ENCODE peak calls at places on chromosomes 1 and 21, in five cellular contexts. L, C, U, Z and W are unnamed samples.

GRCh38 chr1:155910621-155911121 is 478 bp downstream of the RIT1 start:
- DNase-seq in L (no peak), C (peak; percentile 42), U (no peak), Z (peak; percentile 69), W (no peak)

GRCh38 chr21:27001526-27001925 is 34.6 kb upstream of the ADAMTS5 start:
- DNase-seq in L (no peak), C (no peak), U (no peak), Z (no peak), W (no peak)

GRCh38 chr21:42317826-42318746 is 2.9 kb upstream of the TFF3 start:
- DNase-seq in L (no peak), C (no peak), U (no peak), Z (peak; percentile 45), W (no peak)

GRCh38 chr1:203769505-203770343 is 4.7 kb downstream of the LAX1 start:
- DNase-seq in L (peak; percentile 86), C (peak; percentile 94), U (peak; percentile 92), Z (peak; percentile 92), W (no peak)

GRCh38 chr1:42008264-42008663 is 89.5 kb upstream of the HIVEP3 start:
- DNase-seq in L (no peak), C (no peak), U (no peak), Z (no peak), W (no peak)

GRCh38 chr21:15759469-15759868 is 29.7 kb downstream of the USP25 start:
- DNase-seq in L (no peak), C (no peak), U (no peak), Z (no peak), W (no peak)

GRCh38 chr1:82919828-82920227 is 1079.1 kb downstream of the TTLL7 start:
- DNase-seq in L (no peak), C (no peak), U (no peak), Z (no peak), W (no peak)

GRCh38 chr1:93770640-93771039 is 89.0 kb upstream of the BCAR3 start:
- DNase-seq in L (no peak), C (peak; percentile 27), U (no peak), Z (no peak), W (no peak)

DNA sequence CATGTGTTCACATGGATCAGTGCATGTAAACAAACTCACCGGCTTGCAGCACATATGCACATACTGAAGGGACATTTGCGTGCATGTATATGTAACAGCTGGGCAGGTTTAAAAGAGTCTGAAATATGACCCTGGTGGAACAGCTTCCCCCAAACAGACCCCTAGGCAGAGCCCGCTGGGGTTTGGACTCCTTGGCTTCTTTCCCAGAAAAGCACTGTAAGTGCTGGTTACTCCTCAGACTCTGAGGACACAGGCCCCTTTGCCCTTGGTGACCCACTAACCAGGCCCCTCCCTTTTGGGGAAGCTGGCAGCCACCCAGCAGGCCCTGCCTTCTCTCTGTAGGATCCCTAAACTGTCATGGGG is 117.7 kb downstream of the NAV1 start:
- DNase-seq in L (no peak), C (peak; percentile 74), U (no peak), Z (no peak), W (no peak)
- TF ChIP-seq POLR2A in L (no peak), C (no peak), U (no peak), Z (no peak), W (no peak)

GRCh38 chr21:32569261-32570230 is 15.8 kb downstream of the TCP10L start:
- DNase-seq in L (peak; percentile 81), C (peak; percentile 79), U (no peak), Z (peak; percentile 89), W (peak; percentile 92)
- TF ChIP-seq POLR2A in L (no peak), C (no peak), U (no peak), Z (no peak), W (peak; percentile 25)

GRCh38 chr1:220119043-220119512 is 25.1 kb downstream of the IARS2 start:
- DNase-seq in L (no peak), C (peak; percentile 21), U (no peak), Z (no peak), W (no peak)
- TF ChIP-seq POLR2A in L (no peak), C (no peak), U (no peak), Z (no peak), W (no peak)

GRCh38 chr1:75796376-75797272 is at the start of gene MSH4:
- DNase-seq in L (no peak), C (no peak), U (no peak), Z (no peak), W (peak; percentile 77)
- TF ChIP-seq POLR2A in L (no peak), C (no peak), U (no peak), Z (no peak), W (no peak)